ENCODE peak calls at places on chromosomes 13 and 19, in ten cellular contexts. B is fibroblast of the aortic adventitia; K is A549; V is pancreas; N is choroid plexus epithelial cell; H is amygdala; Z is stimulated activated CD4-positive, alpha-beta T cell treated with anti-CD3 and anti-CD28 coated beads, Interleukin-4, amount 100 ng/mL, for 24 hours; S is A172; Y is Caki2; O is NCI-H345. F is an unnamed sample.

GRCh38 chr19:2015611-2015950 is at the start of gene BTBD2:
- DNase-seq in B (peak; percentile 93), K (no peak), V (peak; percentile 81), N (peak; percentile 88), H (peak; percentile 55), Z (peak; percentile 53), S (peak; percentile 29), Y (no peak), O (peak; percentile 73), F (no peak)

GRCh38 chr13:49190901-49191300 is 29.2 kb upstream of the MLNR start:
- DNase-seq in B (no peak), K (no peak), V (no peak), N (no peak), H (no peak), Z (no peak), S (no peak), Y (no peak), O (no peak), F (no peak)

GRCh38 chr19:7267792-7268736 is 26.1 kb downstream of the INSR start:
- DNase-seq in B (no peak), K (no peak), V (peak; percentile 12), N (no peak), H (no peak), Z (no peak), S (no peak), Y (no peak), O (no peak), F (no peak)

GRCh38 chr19:2038284-2039081 is 12.6 kb downstream of the MKNK2 start:
- DNase-seq in B (no peak), K (no peak), V (peak; percentile 50), N (no peak), H (no peak), Z (no peak), S (no peak), Y (no peak), O (no peak), F (no peak)

GRCh38 chr13:85286081-85286480 is 513.1 kb downstream of the SLITRK6 start:
- DNase-seq in B (peak; percentile 14), K (no peak), V (no peak), N (no peak), H (no peak), Z (no peak), S (peak; percentile 10), Y (no peak), O (no peak), F (no peak)

GRCh38 chr13:30346159-30346788 is 38.9 kb upstream of the KATNAL1 start:
- DNase-seq in B (no peak), K (no peak), V (no peak), N (no peak), H (no peak), Z (peak; percentile 41), S (no peak), Y (no peak), O (no peak), F (no peak)

GRCh38 chr19:16258440-16258903 is 60.8 kb downstream of the AP1M1 start:
- DNase-seq in B (no peak), K (no peak), V (no peak), N (peak; percentile 16), H (peak; percentile 46), Z (no peak), S (no peak), Y (no peak), O (no peak), F (peak; percentile 85)

GRCh38 chr19:37699057-37699456 is 20.5 kb downstream of the ZNF607 start:
- DNase-seq in B (no peak), K (no peak), V (no peak), N (no peak), H (no peak), Z (no peak), S (peak; percentile 33), Y (no peak), O (no peak), F (no peak)

GRCh38 chr13:97188207-97188606 is 33.9 kb upstream of the MBNL2 start:
- DNase-seq in B (no peak), K (no peak), V (no peak), N (no peak), H (no peak), Z (no peak), S (no peak), Y (no peak), O (no peak), F (no peak)

GRCh38 chr13:30892966-30893365 is 13.1 kb upstream of the MEDAG start:
- DNase-seq in B (peak; percentile 81), K (peak; percentile 13), V (no peak), N (peak; percentile 85), H (no peak), Z (no peak), S (peak; percentile 20), Y (no peak), O (no peak), F (peak; percentile 88)

GRCh38 chr19:44002212-44002565 is 568 bp upstream of the ZNF230 start:
- DNase-seq in B (peak; percentile 9), K (peak; percentile 8), V (no peak), N (peak; percentile 19), H (no peak), Z (no peak), S (no peak), Y (no peak), O (no peak), F (no peak)

GRCh38 chr19:55554749-55555152 is 9.4 kb upstream of the SBK3 start:
- DNase-seq in B (no peak), K (no peak), V (no peak), N (no peak), H (no peak), Z (no peak), S (no peak), Y (no peak), O (peak; percentile 24), F (no peak)

GRCh38 chr13:46160474-46161066 is 21.4 kb downstream of the LCP1 start:
- DNase-seq in B (peak; percentile 76), K (peak; percentile 47), V (no peak), N (peak; percentile 79), H (no peak), Z (peak; percentile 49), S (peak; percentile 47), Y (peak; percentile 6), O (peak; percentile 43), F (no peak)

GRCh38 chr13:71814806-71815205 is 52.2 kb downstream of the DACH1 start:
- DNase-seq in B (no peak), K (no peak), V (no peak), N (no peak), H (no peak), Z (no peak), S (no peak), Y (no peak), O (no peak), F (no peak)

GRCh38 chr13:84844473-84844872 is 954.7 kb downstream of the SLITRK6 start:
- DNase-seq in B (no peak), K (peak; percentile 0), V (no peak), N (peak; percentile 37), H (no peak), Z (no peak), S (peak; percentile 18), Y (no peak), O (peak; percentile 33), F (no peak)

GRCh38 chr13:32302461-32302860 is 12.7 kb downstream of the ZAR1L start:
- DNase-seq in B (no peak), K (no peak), V (no peak), N (no peak), H (no peak), Z (no peak), S (no peak), Y (no peak), O (no peak), F (no peak)

GRCh38 chr19:19732579-19733501 is at the start of gene ZNF14:
- DNase-seq in B (peak; percentile 92), K (peak; percentile 93), V (peak; percentile 94), N (peak; percentile 95), H (peak; percentile 87), Z (peak; percentile 95), S (peak; percentile 93), Y (peak; percentile 93), O (peak; percentile 95), F (peak; percentile 95)

GRCh38 chr19:49790866-49791265 is 22.2 kb downstream of the FUZ start:
- DNase-seq in B (peak; percentile 42), K (no peak), V (no peak), N (peak; percentile 47), H (no peak), Z (no peak), S (no peak), Y (no peak), O (no peak), F (no peak)

GRCh38 chr19:982567-983170 is 1.5 kb upstream of the WDR18 start:
- DNase-seq in B (peak; percentile 47), K (peak; percentile 80), V (peak; percentile 83), N (peak; percentile 54), H (peak; percentile 65), Z (peak; percentile 77), S (peak; percentile 34), Y (peak; percentile 57), O (peak; percentile 63), F (peak; percentile 64)

GRCh38 chr19:36009220-36009619 is 607 bp upstream of the SYNE4 start:
- DNase-seq in B (peak; percentile 46), K (peak; percentile 84), V (peak; percentile 76), N (peak; percentile 64), H (peak; percentile 17), Z (peak; percentile 55), S (no peak), Y (peak; percentile 31), O (peak; percentile 75), F (peak; percentile 75)

GRCh38 chr13:113947321-113948033 is 26.4 kb downstream of the C13orf46 start:
- DNase-seq in B (peak; percentile 74), K (no peak), V (peak; percentile 73), N (peak; percentile 70), H (peak; percentile 34), Z (no peak), S (no peak), Y (no peak), O (no peak), F (no peak)

GRCh38 chr13:28423010-28423409 is 71.9 kb downstream of the FLT1 start:
- DNase-seq in B (no peak), K (no peak), V (no peak), N (no peak), H (peak; percentile 9), Z (peak; percentile 5), S (no peak), Y (no peak), O (no peak), F (no peak)